ENCODE peak calls at places on chromosomes 11 and 22, in eight cellular contexts. N is epithelial cell of esophagus, D is transverse colon, Z is smooth muscle cell of the brain vasculature, A is thoracic aorta, X is EL, V is AG04450, H is spleen. Q is an unnamed sample.

GRCh38 chr11:134947556-134947955 is 535.5 kb upstream of the B3GAT1 start:
- DNase-seq in N (no peak), D (no peak), Z (no peak), A (no peak), X (no peak), V (no peak), H (no peak), Q (no peak)

GRCh38 chr11:69640995-69641581 is at the start of gene CCND1:
- DNase-seq in N (peak), D (peak), Z (peak), A (peak), X (peak), V (peak), H (peak), Q (peak)

GRCh38 chr11:76194872-76195668 is 11.2 kb downstream of the WNT11 start:
- DNase-seq in N (no peak), D (no peak), Z (no peak), A (no peak), X (no peak), V (no peak), H (no peak), Q (no peak)

GRCh38 chr22:35308480-35308945 is 8.8 kb downstream of the TOM1 start:
- DNase-seq in N (no peak), D (no peak), Z (no peak), A (no peak), X (no peak), V (no peak), H (no peak), Q (no peak)

GRCh38 chr11:126284829-126285228 is 1.9 kb downstream of the TIRAP start:
- DNase-seq in N (peak), D (peak), Z (peak), A (peak), X (peak), V (peak), H (no peak), Q (peak)

GRCh38 chr11:59938718-59939117 is 486 bp downstream of the OOSP1 start:
- DNase-seq in N (no peak), D (no peak), Z (no peak), A (no peak), X (no peak), V (no peak), H (no peak), Q (no peak)

GRCh38 chr22:40578171-40578570 is 58.3 kb downstream of the MRTFA start:
- DNase-seq in N (no peak), D (no peak), Z (no peak), A (no peak), X (no peak), V (no peak), H (no peak), Q (no peak)

GRCh38 chr11:114216804-114217195 is 79.4 kb upstream of the NNMT start:
- DNase-seq in N (no peak), D (no peak), Z (no peak), A (no peak), X (no peak), V (no peak), H (no peak), Q (no peak)

GRCh38 chr11:74453373-74453975 is 13.9 kb downstream of the KCNE3 start:
- DNase-seq in N (peak), D (peak), Z (peak), A (no peak), X (peak), V (peak), H (peak), Q (peak)

GRCh38 chr22:44531487-44531886 is 33.5 kb upstream of the RTL6 start:
- DNase-seq in N (no peak), D (no peak), Z (no peak), A (no peak), X (no peak), V (no peak), H (no peak), Q (peak)

GRCh38 chr11:8290122-8290810 is 26.6 kb upstream of the LMO1 start:
- DNase-seq in N (no peak), D (no peak), Z (no peak), A (no peak), X (no peak), V (no peak), H (peak), Q (peak)

GRCh38 chr11:134355136-134355535 is 23.3 kb downstream of the GLB1L2 start:
- DNase-seq in N (no peak), D (no peak), Z (no peak), A (no peak), X (no peak), V (no peak), H (no peak), Q (no peak)

GRCh38 chr11:32141886-32142546 is 51.1 kb downstream of the RCN1 start:
- DNase-seq in N (no peak), D (no peak), Z (no peak), A (no peak), X (no peak), V (no peak), H (no peak), Q (no peak)

GRCh38 chr11:17296852-17297559 is 20.5 kb downstream of the NUCB2 start:
- DNase-seq in N (no peak), D (no peak), Z (no peak), A (no peak), X (no peak), V (no peak), H (no peak), Q (no peak)

GRCh38 chr22:30856699-30857098 is 111.9 kb downstream of the MORC2 start:
- DNase-seq in N (no peak), D (no peak), Z (no peak), A (no peak), X (no peak), V (no peak), H (no peak), Q (no peak)

GRCh38 chr11:46075928-46076327 is 45.3 kb downstream of the PHF21A start:
- DNase-seq in N (peak), D (no peak), Z (no peak), A (no peak), X (no peak), V (no peak), H (no peak), Q (no peak)

GRCh38 chr22:17460895-17461294 is 91.6 kb downstream of the CECR2 start:
- DNase-seq in N (no peak), D (no peak), Z (no peak), A (no peak), X (no peak), V (no peak), H (no peak), Q (no peak)

GRCh38 chr11:123977731-123978347 is at the start of gene OR10S1:
- DNase-seq in N (peak), D (no peak), Z (no peak), A (no peak), X (no peak), V (no peak), H (no peak), Q (peak)

GRCh38 chr11:65700377-65700776 is 11.7 kb upstream of the KAT5 start:
- DNase-seq in N (no peak), D (no peak), Z (no peak), A (no peak), X (no peak), V (no peak), H (no peak), Q (no peak)